ENCODE peak calls at places on chromosome 2, in seven cellular contexts. E, Y, H, O, S, F and N are unnamed samples.
A peak's percentile ranks its signal among the peaks of the same experiment; 100 is the strongest.

GRCh38 chr2:8857709-8858108 is 20.3 kb upstream of the KIDINS220 start:
- DNase-seq in F (no peak), S (peak; percentile 34), Y (no peak), E (no peak), H (no peak), O (no peak), N (no peak)

GRCh38 chr2:1504311-1504750 is 91.1 kb downstream of the TPO start:
- DNase-seq in Y (no peak), E (peak; percentile 45), S (no peak), F (no peak), O (no peak), H (peak; percentile 15), N (no peak)

GRCh38 chr2:173881466-173881865 is 83.7 kb downstream of the SP3 start:
- DNase-seq in Y (peak; percentile 15), E (no peak), F (no peak), H (no peak), O (peak; percentile 49), S (peak; percentile 39), N (peak; percentile 32)

GRCh38 chr2:105617631-105618350 is 126.9 kb upstream of the NCK2 start:
- DNase-seq in H (no peak), Y (no peak), F (peak; percentile 25), S (no peak), E (no peak), O (no peak), N (no peak)

GRCh38 chr2:20839052-20839451 is 16.2 kb upstream of the LDAH start:
- DNase-seq in H (no peak), S (no peak), F (no peak), O (no peak), Y (no peak), E (no peak), N (no peak)

GRCh38 chr2:16774091-16774490 is 108.5 kb upstream of the CYRIA start:
- DNase-seq in O (no peak), E (no peak), Y (no peak), H (no peak), S (no peak), F (no peak), N (no peak)

GRCh38 chr2:143833258-143833657 is 686.7 kb downstream of the ZEB2 start:
- DNase-seq in F (no peak), O (no peak), Y (no peak), E (no peak), H (no peak), S (no peak), N (no peak)

GRCh38 chr2:62254424-62255266 is 58.7 kb downstream of the B3GNT2 start:
- DNase-seq in H (no peak), O (no peak), S (no peak), E (no peak), Y (no peak), F (no peak), N (no peak)

GRCh38 chr2:138615257-138615656 is 113.7 kb downstream of the SPOPL start:
- DNase-seq in H (no peak), O (no peak), S (no peak), Y (no peak), F (peak; percentile 14), E (no peak), N (no peak)

GRCh38 chr2:212078103-212078502 is 460.5 kb downstream of the ERBB4 start:
- DNase-seq in E (no peak), S (no peak), O (no peak), H (no peak), F (no peak), Y (no peak), N (no peak)

GRCh38 chr2:143259368-143259958 is 130.2 kb downstream of the ARHGAP15 start:
- DNase-seq in E (no peak), S (peak; percentile 36), F (peak; percentile 68), O (peak; percentile 73), Y (peak; percentile 66), H (peak; percentile 48), N (peak; percentile 90)

DNA sequence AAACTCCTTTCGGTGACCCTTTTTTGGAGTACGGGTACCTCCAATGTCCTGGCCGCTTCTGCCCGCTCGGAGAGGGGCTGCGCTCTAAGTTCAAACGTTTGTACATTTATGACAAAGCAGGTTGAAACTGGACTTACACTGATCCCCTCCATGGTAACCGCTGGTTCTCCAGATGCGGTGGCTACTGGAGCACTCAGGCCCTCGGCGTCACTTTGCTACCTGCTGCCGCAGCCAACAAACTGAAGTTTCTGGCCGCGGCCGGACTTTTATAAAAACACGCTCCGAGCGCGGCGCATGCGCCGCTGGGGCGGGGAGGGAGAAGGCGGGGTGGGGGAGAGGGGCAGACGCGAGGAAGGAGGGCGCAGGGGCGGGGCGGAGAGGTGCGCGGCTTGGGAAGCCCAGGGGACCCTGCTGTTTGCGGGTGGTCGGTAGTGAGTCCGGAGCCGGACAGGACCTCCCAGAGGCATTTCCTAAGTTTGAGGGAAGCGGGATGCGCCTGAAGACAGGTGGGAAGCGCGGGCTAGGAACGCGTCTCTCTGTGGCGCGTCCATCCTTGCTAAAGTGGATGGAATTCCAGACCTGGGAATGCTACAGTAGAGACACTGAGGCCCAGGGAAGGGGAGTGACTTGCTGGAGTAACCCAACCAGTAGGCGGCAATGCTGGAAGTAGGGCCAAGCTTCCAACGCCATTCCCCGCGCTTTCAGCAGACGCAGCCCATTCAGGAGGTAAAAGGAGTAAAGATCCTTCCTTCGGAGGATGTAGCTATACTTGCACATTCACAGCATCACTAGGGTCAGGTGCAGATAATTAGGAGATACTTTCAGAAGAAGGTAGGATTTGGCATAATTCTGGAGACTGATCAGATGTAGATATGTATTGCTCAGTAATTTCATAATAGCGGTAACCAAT is at the start of gene CXCR4:
- DNase-seq in S (peak; percentile 70), E (peak; percentile 84), H (peak; percentile 48), F (peak; percentile 47), Y (peak; percentile 83), O (peak; percentile 52), N (peak; percentile 76)
- TF ChIP-seq POLR2A in S (no peak), E (peak; percentile 22), H (no peak), F (no peak), Y (peak; percentile 89), O (peak; percentile 55), N (peak; percentile 83)

GRCh38 chr2:65420712-65421431 is 11.5 kb downstream of the SPRED2 start:
- DNase-seq in O (peak; percentile 82), S (no peak), F (peak; percentile 50), H (no peak), Y (peak; percentile 31), E (no peak), N (no peak)

GRCh38 chr2:65416321-65416720 is 16.1 kb downstream of the SPRED2 start:
- DNase-seq in F (no peak), O (no peak), Y (no peak), H (no peak), S (no peak), E (no peak), N (no peak)

GRCh38 chr2:65416945-65417344 is 15.5 kb downstream of the SPRED2 start:
- DNase-seq in F (no peak), S (no peak), O (no peak), E (no peak), H (no peak), Y (peak; percentile 71), N (no peak)

GRCh38 chr2:65415091-65415490 is 17.3 kb downstream of the SPRED2 start:
- DNase-seq in O (no peak), H (no peak), S (no peak), E (no peak), F (no peak), Y (no peak), N (no peak)

GRCh38 chr2:65417509-65418085 is 14.8 kb downstream of the SPRED2 start:
- DNase-seq in Y (no peak), O (no peak), F (no peak), S (no peak), E (no peak), H (no peak), N (no peak)
- H3K4me1 ChIP-seq in Y (peaks cover 46% of the 10 kb centered on the region), O (peaks cover 14% of the 10 kb centered on the region), F (peaks cover 61% of the 10 kb centered on the region), S (peaks cover 14% of the 10 kb centered on the region), E (peaks cover 18% of the 10 kb centered on the region), H (no peaks in the 10 kb centered on the region), N (no peaks in the 10 kb centered on the region)

DNA sequence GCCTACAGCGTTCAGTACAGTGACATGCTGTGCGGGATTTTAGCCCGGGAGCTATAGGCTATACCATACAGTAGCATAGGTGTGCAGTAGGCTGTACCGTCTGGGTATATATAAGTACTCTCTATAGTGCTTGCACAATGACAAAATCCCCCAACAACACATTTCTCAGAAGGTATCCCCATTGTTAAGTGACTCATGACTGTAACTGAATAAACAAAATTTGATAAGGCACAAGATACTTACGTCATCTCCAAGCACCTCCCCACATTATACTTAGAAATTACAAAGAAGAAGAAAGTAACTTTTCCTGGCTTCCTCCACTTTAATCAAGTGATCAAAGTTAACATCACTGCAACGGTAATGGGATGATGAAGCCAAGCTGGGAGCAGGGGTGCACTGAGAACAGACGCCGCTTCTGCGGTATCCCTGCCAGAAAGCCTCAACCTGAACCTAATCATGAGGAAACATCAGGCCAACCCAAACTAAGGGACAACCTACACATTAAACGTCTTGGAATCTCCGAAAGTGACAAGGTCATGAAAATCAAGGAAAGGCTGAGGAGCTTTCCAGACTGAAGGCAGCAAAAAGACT is 9.6 kb downstream of the TNS1 start:
- DNase-seq in S (no peak), Y (no peak), F (peak; percentile 56), H (no peak), O (peak; percentile 82), E (no peak), N (peak; percentile 9)
- TF ChIP-seq POLR2A in S (no peak), Y (no peak), F (no peak), H (no peak), O (no peak), E (no peak), N (peak; percentile 48)

DNA sequence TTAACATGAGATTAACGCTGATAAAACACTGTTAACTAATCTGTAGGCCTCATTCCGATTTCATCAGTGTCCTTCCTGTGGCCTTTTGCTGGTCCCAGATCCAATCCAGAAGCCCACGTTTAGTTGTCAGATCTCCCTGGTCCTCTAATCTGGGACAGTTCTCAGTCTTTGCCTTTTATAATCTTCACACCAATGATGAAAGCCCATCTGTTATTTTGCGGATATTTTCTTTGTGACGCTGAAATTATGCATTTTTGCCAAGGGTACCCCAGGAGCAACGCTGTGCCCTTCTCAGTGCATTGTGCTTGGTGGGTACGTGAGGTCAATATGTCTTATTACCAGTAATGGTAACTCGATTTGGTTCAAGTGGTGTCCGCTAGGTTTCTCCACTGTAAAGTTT is 51.1 kb downstream of the COPS8 start:
- DNase-seq in S (no peak), E (no peak), Y (no peak), O (no peak), F (no peak), H (no peak), N (no peak)
- H3K4me1 ChIP-seq in S (no peaks in the 10 kb centered on the region), E (peaks cover 5% of the 10 kb centered on the region), Y (no peaks in the 10 kb centered on the region), O (no peaks in the 10 kb centered on the region), F (no peaks in the 10 kb centered on the region), H (no peaks in the 10 kb centered on the region), N (no peaks in the 10 kb centered on the region)

GRCh38 chr2:85539361-85540130 is 578 bp downstream of the MAT2A start:
- DNase-seq in H (peak; percentile 85), O (peak; percentile 61), F (peak; percentile 83), Y (peak; percentile 71), E (peak; percentile 87), S (peak; percentile 86), N (peak; percentile 72)
- TF ChIP-seq POLR2A in H (no peak), O (no peak), F (no peak), Y (no peak), E (no peak), S (no peak), N (peak; percentile 8)